ENCODE peak calls at places on chromosomes 6 and 20, in four cellular contexts. Z is stimulated activated CD4-positive, alpha-beta T cell treated with anti-CD3 and anti-CD28 coated beads, Interleukin-1b, Interleukin-23, amount 100 ng/mL, for 24 hours; A is right atrium auricular region; G is lung microvascular endothelial cell. J is an unnamed sample.

GRCh38 chr20:21396921-21397340 is 395 bp downstream of the NKX2-4 start:
- DNase-seq in Z (no peak), A (no peak), G (no peak), J (no peak)

GRCh38 chr6:128601060-128601459 is 80.7 kb upstream of the PTPRK start:
- DNase-seq in Z (no peak), A (no peak), G (peak), J (no peak)

GRCh38 chr6:73452107-73452461 is at the start of gene CGAS:
- DNase-seq in Z (peak), A (peak), G (peak), J (no peak)

GRCh38 chr6:115830895-115831294 is 229.8 kb downstream of the FRK start:
- DNase-seq in Z (no peak), A (no peak), G (no peak), J (no peak)

GRCh38 chr6:101926149-101926925 is 532.8 kb downstream of the GRIK2 start:
- DNase-seq in Z (no peak), A (no peak), G (no peak), J (no peak)

GRCh38 chr6:30884521-30885480 is 482 bp downstream of the DDR1 start:
- DNase-seq in Z (no peak), A (no peak), G (no peak), J (no peak)

GRCh38 chr20:53748176-53748575 is 154.5 kb upstream of the ZNF217 start:
- DNase-seq in Z (no peak), A (no peak), G (no peak), J (no peak)

GRCh38 chr6:36216559-36216958 is 20.0 kb downstream of the BRPF3 start:
- DNase-seq in Z (no peak), A (no peak), G (peak), J (no peak)

GRCh38 chr20:63461364-63461763 is 11.1 kb downstream of the KCNQ2 start:
- DNase-seq in Z (no peak), A (no peak), G (no peak), J (no peak)

GRCh38 chr20:25706793-25707192 is 10.1 kb upstream of the ZNF337 start:
- DNase-seq in Z (no peak), A (no peak), G (no peak), J (no peak)